ENCODE peak calls at places on chromosomes 12 and 14, in seven cellular contexts. U, O, B, V, M, S and K are unnamed samples.

GRCh38 chr14:70731447-70732239 is 77.7 kb downstream of the MAP3K9 start:
- DNase-seq in V (no peak), O (no peak), B (no peak), M (no peak), S (no peak), U (no peak), K (no peak)

GRCh38 chr12:131803995-131804521 is 24.1 kb upstream of the MMP17 start:
- DNase-seq in O (no peak), B (no peak), V (no peak), U (no peak), M (no peak), S (no peak), K (no peak)

GRCh38 chr12:123131291-123131831 is 19.5 kb downstream of the PITPNM2 start:
- DNase-seq in M (no peak), S (no peak), B (no peak), O (no peak), V (no peak), U (no peak), K (peak; percentile 36)

GRCh38 chr14:87066221-87066817 is 926.7 kb downstream of the GALC start:
- DNase-seq in S (no peak), U (no peak), O (no peak), V (no peak), B (no peak), M (no peak), K (no peak)

GRCh38 chr14:39145266-39145966 is 24.7 kb downstream of the TRAPPC6B start:
- DNase-seq in O (no peak), U (no peak), B (no peak), S (no peak), M (no peak), V (no peak), K (no peak)

GRCh38 chr12:93127107-93127560 is 198.0 kb upstream of the EEA1 start:
- DNase-seq in B (no peak), M (no peak), S (no peak), V (no peak), U (no peak), O (no peak), K (no peak)

GRCh38 chr14:22848391-22849164 is 12.2 kb downstream of the MMP14 start:
- DNase-seq in V (no peak), M (no peak), U (no peak), B (no peak), S (no peak), O (no peak), K (peak; percentile 33)

GRCh38 chr14:67517083-67517482 is 16.0 kb upstream of the PLEKHH1 start:
- DNase-seq in M (peak; percentile 35), O (no peak), S (no peak), V (no peak), U (peak; percentile 54), B (no peak), K (peak; percentile 42)

GRCh38 chr12:9792961-9793617 is 32.4 kb upstream of the CD69 start:
- DNase-seq in B (no peak), V (no peak), M (no peak), O (no peak), S (no peak), U (no peak), K (no peak)

GRCh38 chr12:5248230-5248629 is 183.7 kb upstream of the NTF3 start:
- DNase-seq in U (no peak), V (no peak), B (no peak), S (no peak), M (no peak), O (no peak), K (no peak)

GRCh38 chr14:104596451-104596918 is 8.1 kb downstream of the TMEM179 start:
- DNase-seq in B (no peak), S (no peak), U (no peak), V (no peak), M (no peak), O (no peak), K (no peak)

GRCh38 chr12:111046896-111047295 is 126.5 kb upstream of the MYL2 start:
- DNase-seq in M (no peak), V (no peak), O (no peak), S (no peak), U (no peak), B (no peak), K (no peak)

GRCh38 chr12:104136577-104136976 is 1.4 kb downstream of the NFYB start:
- DNase-seq in U (no peak), B (no peak), V (no peak), O (no peak), M (no peak), S (no peak), K (no peak)

GRCh38 chr14:30889244-30889594 is 14.9 kb downstream of the COCH start:
- DNase-seq in M (no peak), B (no peak), O (no peak), V (no peak), S (no peak), U (no peak), K (no peak)

GRCh38 chr14:89721330-89721729 is 233.2 kb downstream of the EFCAB11 start:
- DNase-seq in S (no peak), B (no peak), V (peak; percentile 53), U (no peak), O (no peak), M (no peak), K (no peak)

GRCh38 chr14:54796961-54797360 is 105.7 kb downstream of the GCH1 start:
- DNase-seq in O (no peak), S (no peak), B (no peak), U (no peak), M (no peak), V (no peak), K (no peak)

GRCh38 chr14:55301722-55302121 is 30.5 kb downstream of the FBXO34 start:
- DNase-seq in V (peak; percentile 65), M (no peak), S (no peak), U (no peak), B (no peak), O (no peak), K (peak; percentile 74)

GRCh38 chr14:30214456-30215090 is 286.9 kb upstream of the PRKD1 start:
- DNase-seq in O (peak; percentile 29), M (no peak), S (no peak), V (peak; percentile 72), B (no peak), U (no peak), K (peak; percentile 8)

GRCh38 chr12:53985900-53986685 is 1.1 kb downstream of the HOXC10 start:
- DNase-seq in V (no peak), O (no peak), S (no peak), M (no peak), U (no peak), B (no peak), K (no peak)

GRCh38 chr12:50751921-50752721 is 11.8 kb upstream of the ATF1 start:
- DNase-seq in V (no peak), U (no peak), O (no peak), S (no peak), B (no peak), M (no peak), K (no peak)